ENCODE peak calls at places on chromosomes 16 and 17, in eight cellular contexts. S is right lobe of liver, K is tibial nerve, X is stomach, A is ovary, N is Peyer's patch, R is body of pancreas, T is A549. F is an unnamed sample.

GRCh38 chr16:47375423-47375822 is 85.4 kb downstream of the ITFG1 start:
- DNase-seq in A (no peak), K (no peak), R (no peak), N (no peak), T (no peak), S (no peak), X (no peak), F (no peak)

GRCh38 chr17:50498021-50498874 is 10.0 kb upstream of the MYCBPAP start:
- DNase-seq in R (no peak), T (no peak), S (no peak), N (peak), X (peak), A (no peak), K (no peak), F (no peak)

GRCh38 chr17:72466199-72466598 is 345.4 kb downstream of the SOX9 start:
- DNase-seq in K (no peak), X (peak), T (peak), N (peak), R (no peak), A (no peak), S (no peak), F (no peak)

GRCh38 chr16:65122724-65122973 is 786 bp upstream of the CDH11 start:
- DNase-seq in X (no peak), S (peak), R (no peak), T (no peak), A (no peak), N (no peak), K (no peak), F (no peak)

GRCh38 chr17:14011740-14012405 is 57.4 kb upstream of the COX10 start:
- DNase-seq in N (no peak), T (no peak), S (peak), R (no peak), K (no peak), X (no peak), A (no peak), F (no peak)

GRCh38 chr16:84048306-84048705 is 5.7 kb upstream of the SLC38A8 start:
- DNase-seq in X (peak), S (no peak), T (no peak), R (peak), K (no peak), N (no peak), A (peak), F (peak)

GRCh38 chr17:29617125-29617480 is 5.6 kb downstream of the CORO6 start:
- DNase-seq in K (peak), A (peak), R (peak), X (peak), S (peak), N (peak), T (peak), F (peak)

GRCh38 chr16:85908889-85909584 is 10.1 kb downstream of the IRF8 start:
- DNase-seq in X (no peak), N (peak), S (no peak), A (no peak), K (peak), T (no peak), R (no peak), F (peak)

GRCh38 chr16:55367796-55368195 is 43.8 kb downstream of the IRX6 start:
- DNase-seq in A (no peak), K (no peak), T (no peak), N (no peak), S (no peak), R (no peak), X (no peak), F (no peak)

GRCh38 chr17:40612510-40613244 is 34.9 kb downstream of the SMARCE1 start:
- DNase-seq in R (no peak), K (no peak), A (no peak), T (no peak), X (no peak), S (no peak), N (peak), F (no peak)

DNA sequence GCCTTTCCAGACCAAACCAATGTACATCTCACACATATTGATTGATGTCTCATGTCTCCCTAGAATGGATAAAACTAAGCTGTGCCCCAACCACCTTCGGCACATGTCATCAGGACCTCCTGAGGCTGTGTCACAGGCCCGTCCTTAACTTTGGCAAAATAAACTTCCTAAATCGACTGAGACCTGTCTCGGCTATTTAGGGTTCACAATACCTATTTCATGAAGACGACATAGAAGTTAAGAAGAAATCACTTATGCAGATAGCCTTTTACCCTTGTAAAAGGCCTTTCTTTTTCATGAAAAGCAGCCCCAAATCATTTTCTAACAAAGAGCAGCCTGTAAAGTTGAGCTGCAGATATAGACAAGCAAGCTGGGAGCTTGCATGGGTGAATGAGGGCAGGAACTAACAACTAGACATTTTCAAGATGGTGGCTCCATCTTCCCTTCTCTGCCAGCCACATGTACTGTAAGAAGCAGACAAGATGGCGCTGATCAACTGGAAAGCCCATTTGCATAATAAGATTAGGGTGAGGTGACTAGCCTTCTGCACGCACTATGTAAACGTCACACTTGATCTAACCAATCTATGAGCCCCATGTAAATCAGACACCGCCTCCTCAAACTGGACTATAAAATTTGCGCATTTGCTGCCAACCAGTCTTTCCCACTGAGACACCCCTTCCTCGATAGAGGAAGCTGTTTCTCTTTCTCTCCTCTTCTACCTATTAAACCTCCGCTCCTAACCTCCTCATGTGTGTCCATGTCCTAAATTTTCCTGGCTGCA is 4.7 kb upstream of the KDM8 start:
- DNase-seq in S (no peak), X (no peak), A (no peak), N (no peak), K (no peak), R (no peak), T (no peak), F (no peak)
- TF ChIP-seq POLR2A in S (no peak), X (no peak), A (no peak), N (no peak), K (no peak), R (no peak), T (no peak), F (no peak)

GRCh38 chr17:17107281-17107680 is 65.0 kb downstream of the MPRIP start:
- DNase-seq in S (no peak), X (no peak), R (no peak), T (no peak), A (no peak), K (no peak), N (no peak), F (no peak)

GRCh38 chr17:17104036-17104435 is 61.8 kb downstream of the MPRIP start:
- DNase-seq in N (no peak), X (no peak), K (no peak), A (no peak), S (no peak), T (no peak), R (no peak), F (no peak)

GRCh38 chr17:17106716-17107115 is 64.5 kb downstream of the MPRIP start:
- DNase-seq in R (no peak), S (no peak), K (no peak), X (no peak), T (no peak), A (no peak), N (no peak), F (no peak)

GRCh38 chr17:17104494-17104893 is 62.2 kb downstream of the MPRIP start:
- DNase-seq in X (no peak), N (no peak), S (no peak), A (no peak), T (no peak), R (no peak), K (no peak), F (no peak)

DNA sequence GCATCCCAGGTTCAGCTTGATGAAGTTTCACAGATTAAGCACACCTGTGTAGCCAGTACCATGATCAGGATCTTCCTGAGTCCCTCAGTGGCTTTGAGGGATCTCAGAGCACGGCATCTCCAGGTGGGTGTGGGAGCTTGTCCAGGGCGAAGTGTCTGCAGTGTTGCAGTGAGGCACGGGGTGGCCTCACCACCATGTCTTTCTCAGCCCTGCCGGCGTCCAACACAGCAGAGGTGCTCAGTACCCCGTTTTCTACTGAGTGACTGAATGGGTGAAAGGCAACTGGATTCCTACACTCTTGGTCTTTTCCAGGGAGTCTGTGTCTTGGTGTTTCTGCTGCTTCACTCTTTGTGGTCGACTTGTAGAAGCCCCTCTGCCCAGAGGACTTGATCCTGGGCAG is 63.7 kb downstream of the MPRIP start:
- DNase-seq in A (no peak), S (no peak), X (no peak), R (no peak), N (no peak), T (no peak), K (no peak), F (no peak)
- H3K27ac ChIP-seq in A (no peak), S (no peak), X (peak), R (no peak), N (no peak), T (no peak), K (peak), F (no peak)

GRCh38 chr17:68456529-68457167 is 648 bp downstream of the WIPI1 start:
- DNase-seq in K (peak), A (peak), S (peak), N (peak), T (peak), R (peak), X (peak), F (peak)
- TF ChIP-seq POLR2A in K (peak), A (peak), S (peak), N (no peak), T (no peak), R (no peak), X (no peak), F (peak)

DNA sequence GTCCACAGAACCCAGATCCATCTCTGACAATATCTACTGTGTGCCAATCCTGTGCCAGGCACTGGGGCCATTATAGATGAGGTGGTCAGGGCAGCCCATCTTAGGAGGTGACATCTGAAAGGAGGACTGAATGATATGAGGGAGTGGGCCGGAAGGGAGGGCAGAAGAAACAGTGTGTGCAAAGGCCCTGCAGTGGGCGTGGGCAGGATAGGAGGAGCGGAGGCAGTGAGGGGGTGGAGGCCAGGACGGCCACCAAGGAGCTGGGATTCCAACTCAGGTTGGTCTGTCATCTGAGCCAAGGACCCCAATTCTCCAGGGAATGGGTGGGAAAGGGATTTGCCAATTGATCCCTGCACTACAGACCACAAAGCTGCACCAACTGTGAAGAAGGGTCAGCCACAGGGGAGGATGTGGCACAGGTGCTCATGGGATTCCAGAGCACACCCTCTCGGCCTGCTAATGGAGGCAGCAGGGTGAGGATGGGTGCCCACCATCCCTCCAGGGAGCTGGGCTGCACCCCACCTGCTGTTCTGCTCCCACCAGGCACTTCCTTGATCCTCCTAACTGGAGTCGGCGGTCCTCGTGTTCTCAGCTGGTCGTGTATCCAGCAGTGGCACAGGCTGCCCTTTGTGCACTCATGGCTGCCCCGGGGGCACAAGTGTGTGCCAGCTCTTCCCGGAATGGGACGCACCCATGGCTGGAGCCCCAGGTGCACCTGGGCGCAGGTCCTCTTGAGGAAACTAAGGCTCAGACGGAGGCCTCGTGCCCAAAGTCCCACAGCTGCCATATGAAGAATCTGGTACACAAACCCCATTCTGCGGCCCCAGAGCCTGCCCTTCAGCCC is 9.6 kb downstream of the SREBF1 start:
- DNase-seq in R (no peak), K (no peak), A (no peak), S (peak), N (no peak), X (no peak), T (no peak), F (no peak)
- H3K27ac ChIP-seq in R (no peak), K (peak), A (no peak), S (peak), N (peak), X (no peak), T (no peak), F (peak)